ENCODE peak calls at places on chromosomes 5 and 9, in five cellular contexts. E is GM03348; D is EL; O is stimulated activated CD4-positive, alpha-beta T cell treated with anti-CD3 and anti-CD28 coated beads, Interleukin-4, amount 100 ng/mL, for 48 hours; J is activated CD8-positive, alpha-beta memory T cell treated with anti-CD3 and anti-CD28 coated beads for 24 hours. R is an unnamed sample.

GRCh38 chr5:175035882-175036533 is 311.6 kb downstream of the MSX2 start:
- DNase-seq in D (no peak), E (no peak), J (no peak), O (no peak), R (no peak)

GRCh38 chr9:106287108-106287631 is 575.8 kb upstream of the ZNF462 start:
- DNase-seq in O (no peak), J (no peak), D (peak), E (peak), R (no peak)

GRCh38 chr5:15937708-15938107 is 241.9 kb downstream of the MARCHF11 start:
- DNase-seq in O (no peak), E (no peak), D (no peak), J (no peak), R (no peak)

GRCh38 chr9:125794708-125795107 is 47.5 kb downstream of the PBX3 start:
- DNase-seq in J (no peak), O (no peak), D (no peak), E (no peak), R (no peak)

GRCh38 chr5:163473613-163474243 is 13.3 kb downstream of the HMMR start:
- DNase-seq in O (no peak), J (no peak), E (peak), D (peak), R (no peak)

GRCh38 chr9:26175264-26175663 is 497.0 kb upstream of the TUSC1 start:
- DNase-seq in E (peak), D (peak), J (no peak), O (no peak), R (no peak)

GRCh38 chr5:104573979-104574709 is 1011.6 kb upstream of the NUDT12 start:
- DNase-seq in O (no peak), D (no peak), E (no peak), J (no peak), R (no peak)

GRCh38 chr5:134175874-134176522 is 752 bp downstream of the SKP1 start:
- DNase-seq in J (no peak), E (peak), O (peak), D (peak), R (no peak)

GRCh38 chr9:17578577-17578910 is 322 bp upstream of the SH3GL2 start:
- DNase-seq in O (no peak), E (peak), J (no peak), D (no peak), R (no peak)

GRCh38 chr9:75200892-75201470 is 112.7 kb downstream of the OSTF1 start:
- DNase-seq in E (peak), J (no peak), D (peak), O (no peak), R (no peak)

GRCh38 chr5:32836176-32836575 is 125.1 kb downstream of the NPR3 start:
- DNase-seq in D (peak), J (no peak), E (no peak), O (no peak), R (no peak)

GRCh38 chr5:17180957-17181723 is 36.3 kb upstream of the BASP1 start:
- DNase-seq in J (no peak), D (peak), O (peak), E (peak), R (no peak)

GRCh38 chr5:124718376-124718775 is 28.1 kb downstream of the ZNF608 start:
- DNase-seq in O (no peak), E (no peak), J (no peak), D (no peak), R (no peak)

GRCh38 chr5:39740404-39740803 is 315.6 kb upstream of the DAB2 start:
- DNase-seq in E (no peak), J (no peak), O (no peak), D (no peak), R (no peak)

GRCh38 chr5:139178948-139179347 is 19.2 kb downstream of the SIL1 start:
- DNase-seq in D (no peak), O (no peak), E (no peak), J (no peak), R (no peak)

GRCh38 chr9:77772641-77773040 is 124.5 kb upstream of the GNA14 start:
- DNase-seq in J (no peak), O (no peak), E (no peak), D (no peak), R (no peak)

GRCh38 chr5:10469253-10470030 is 27.8 kb downstream of the ROPN1L start:
- DNase-seq in O (no peak), J (no peak), D (peak), E (peak), R (no peak)

GRCh38 chr9:121616356-121616755 is 35.1 kb upstream of the DAB2IP start:
- DNase-seq in O (no peak), E (no peak), D (no peak), J (no peak), R (no peak)

GRCh38 chr5:172442592-172442991 is 11.7 kb downstream of the SH3PXD2B start:
- DNase-seq in D (no peak), E (no peak), J (no peak), O (no peak), R (no peak)

GRCh38 chr5:169442354-169443248 is 141.0 kb upstream of the SPDL1 start:
- DNase-seq in D (no peak), E (peak), O (no peak), J (no peak), R (no peak)

GRCh38 chr9:116716441-116716840 is 29.3 kb downstream of the TRIM32 start:
- DNase-seq in D (no peak), J (no peak), O (no peak), E (no peak), R (no peak)

GRCh38 chr9:81530846-81531245 is 158.5 kb downstream of the TLE1 start:
- DNase-seq in D (no peak), E (no peak), J (no peak), O (no peak), R (no peak)

GRCh38 chr5:9545959-9546851 is at the start of gene SEMA5A:
- DNase-seq in E (peak), O (no peak), J (no peak), D (peak), R (peak)

GRCh38 chr5:157977957-157978505 is 119.1 kb upstream of the CLINT1 start:
- DNase-seq in E (no peak), J (no peak), O (no peak), D (no peak), R (no peak)

GRCh38 chr5:136143312-136143711 is 10.7 kb downstream of the SMAD5 start:
- DNase-seq in J (no peak), D (no peak), E (no peak), O (no peak), R (no peak)

GRCh38 chr5:141692919-141693848 is 11.2 kb upstream of the ARAP3 start:
- DNase-seq in D (peak), E (no peak), O (peak), J (peak), R (no peak)

GRCh38 chr9:82513976-82514735 is 525.6 kb downstream of the SPATA31D1 start:
- DNase-seq in E (no peak), O (no peak), J (no peak), D (no peak), R (no peak)

GRCh38 chr5:132764671-132765070 is 12.4 kb downstream of the SEPTIN8 start:
- DNase-seq in D (no peak), E (no peak), O (no peak), J (peak), R (no peak)

GRCh38 chr5:74194196-74194595 is 446.3 kb downstream of the ENC1 start:
- DNase-seq in J (no peak), O (no peak), D (no peak), E (no peak), R (no peak)

GRCh38 chr5:68898961-68899471 is 194.8 kb upstream of the SLC30A5 start:
- DNase-seq in J (no peak), O (no peak), D (peak), E (peak), R (peak)

GRCh38 chr9:37486616-37487544 is 1.1 kb downstream of the POLR1E start:
- DNase-seq in E (peak), O (no peak), D (peak), J (no peak), R (no peak)

GRCh38 chr5:180816608-180817534 is 14.3 kb upstream of the MGAT1 start:
- DNase-seq in J (peak), D (no peak), O (no peak), E (no peak), R (no peak)

GRCh38 chr5:137858223-137858916 is 9.3 kb upstream of the MYOT start:
- DNase-seq in E (peak), D (peak), J (no peak), O (no peak), R (no peak)

GRCh38 chr9:21506910-21507795 is 25.0 kb upstream of the IFNE start:
- DNase-seq in J (no peak), O (no peak), D (peak), E (peak), R (peak)

GRCh38 chr5:2797160-2797559 is 45.7 kb upstream of the IRX2 start:
- DNase-seq in D (no peak), O (no peak), J (no peak), E (no peak), R (no peak)

GRCh38 chr5:89396262-89396975 is 513.4 kb upstream of the MEF2C start:
- DNase-seq in O (no peak), E (peak), J (no peak), D (no peak), R (no peak)

GRCh38 chr5:110623875-110624274 is 102.6 kb downstream of the TMEM232 start:
- DNase-seq in J (no peak), O (no peak), D (no peak), E (no peak), R (no peak)

GRCh38 chr9:32291370-32291769 is 93.1 kb upstream of the ACO1 start:
- DNase-seq in O (no peak), J (no peak), E (no peak), D (no peak), R (no peak)

GRCh38 chr5:98631311-98632054 is 142.0 kb upstream of the RGMB start:
- DNase-seq in O (no peak), D (peak), E (peak), J (no peak), R (no peak)